ENCODE peak calls at places on chromosomes 16 and 17, in seven cellular contexts. X, B, H, C, Z, L and Q are unnamed samples.

GRCh38 chr17:8563981-8564602 is 66.4 kb downstream of the MYH10 start:
- DNase-seq in X (no peak), B (no peak), H (peak), C (no peak), Z (no peak), L (no peak), Q (no peak)

GRCh38 chr17:13051876-13052275 is 34.0 kb upstream of the ELAC2 start:
- DNase-seq in X (no peak), B (no peak), H (no peak), C (no peak), Z (no peak), L (no peak), Q (no peak)

GRCh38 chr17:75876190-75876937 is 2.0 kb downstream of the TRIM47 start:
- DNase-seq in X (no peak), B (peak), H (no peak), C (peak), Z (peak), L (no peak), Q (peak)

GRCh38 chr17:45828171-45829133 is 16.2 kb upstream of the SPPL2C start:
- DNase-seq in X (no peak), B (no peak), H (no peak), C (no peak), Z (no peak), L (no peak), Q (no peak)

GRCh38 chr17:65550758-65551157 is 10.7 kb downstream of the AXIN2 start:
- DNase-seq in X (no peak), B (no peak), H (no peak), C (no peak), Z (no peak), L (no peak), Q (no peak)

GRCh38 chr17:60095830-60096229 is 17.1 kb upstream of the HEATR6 start:
- DNase-seq in X (no peak), B (no peak), H (no peak), C (no peak), Z (no peak), L (no peak), Q (no peak)

GRCh38 chr17:62680541-62681052 is 53.1 kb downstream of the MRC2 start:
- DNase-seq in X (no peak), B (no peak), H (no peak), C (peak), Z (no peak), L (no peak), Q (no peak)

GRCh38 chr16:24839347-24839972 is 6.3 kb upstream of the SLC5A11 start:
- DNase-seq in X (no peak), B (no peak), H (no peak), C (no peak), Z (no peak), L (no peak), Q (no peak)

GRCh38 chr17:82239401-82239925 is 10.6 kb downstream of the SLC16A3 start:
- DNase-seq in X (no peak), B (no peak), H (no peak), C (no peak), Z (no peak), L (peak), Q (no peak)

GRCh38 chr17:46972346-46972745 is 6.7 kb downstream of the RPRML start:
- DNase-seq in X (no peak), B (no peak), H (no peak), C (no peak), Z (no peak), L (no peak), Q (no peak)

GRCh38 chr17:82186221-82186620 is 26.4 kb downstream of the CCDC57 start:
- DNase-seq in X (no peak), B (no peak), H (no peak), C (no peak), Z (no peak), L (no peak), Q (no peak)

GRCh38 chr16:29318037-29318436 is 88.5 kb downstream of the NPIPB11 start:
- DNase-seq in X (no peak), B (peak), H (no peak), C (no peak), Z (peak), L (peak), Q (no peak)

GRCh38 chr16:19843371-19843770 is 41.3 kb downstream of the GPRC5B start:
- DNase-seq in X (no peak), B (peak), H (peak), C (no peak), Z (no peak), L (no peak), Q (no peak)

GRCh38 chr17:19551148-19551547 is 17.5 kb downstream of the SLC47A1 start:
- DNase-seq in X (no peak), B (no peak), H (no peak), C (no peak), Z (no peak), L (no peak), Q (no peak)

GRCh38 chr16:82598766-82599165 is 28.0 kb upstream of the CDH13 start:
- DNase-seq in X (no peak), B (no peak), H (no peak), C (no peak), Z (no peak), L (no peak), Q (peak)

GRCh38 chr17:44904001-44904984 is 5.0 kb upstream of the EFTUD2 start:
- DNase-seq in X (no peak), B (no peak), H (no peak), C (no peak), Z (no peak), L (no peak), Q (no peak)

GRCh38 chr17:74118504-74118903 is 85.0 kb upstream of the RPL38 start:
- DNase-seq in X (peak), B (no peak), H (no peak), C (peak), Z (peak), L (no peak), Q (peak)

GRCh38 chr16:28845173-28846079 is 722 bp downstream of the TUFM start:
- DNase-seq in X (no peak), B (peak), H (peak), C (no peak), Z (no peak), L (peak), Q (peak)

GRCh38 chr17:43608313-43608712 is 53.4 kb downstream of the MEOX1 start:
- DNase-seq in X (no peak), B (peak), H (peak), C (no peak), Z (no peak), L (no peak), Q (peak)

GRCh38 chr16:19948186-19949104 is 63.8 kb upstream of the GPRC5B start:
- DNase-seq in X (no peak), B (no peak), H (no peak), C (no peak), Z (peak), L (no peak), Q (peak)

GRCh38 chr17:21066394-21066793 is 23.6 kb upstream of the USP22 start:
- DNase-seq in X (no peak), B (no peak), H (no peak), C (no peak), Z (no peak), L (no peak), Q (no peak)

GRCh38 chr17:77674358-77674757 is 284.1 kb upstream of the TNRC6C start:
- DNase-seq in X (no peak), B (no peak), H (no peak), C (no peak), Z (no peak), L (no peak), Q (no peak)

GRCh38 chr16:49639739-49640388 is 216.0 kb downstream of the ZNF423 start:
- DNase-seq in X (peak), B (peak), H (peak), C (no peak), Z (peak), L (no peak), Q (peak)

GRCh38 chr17:81866440-81867122 is 4.6 kb downstream of the ARHGDIA start:
- DNase-seq in X (no peak), B (peak), H (no peak), C (no peak), Z (no peak), L (no peak), Q (no peak)

GRCh38 chr16:212999-213398 is 16.2 kb downstream of the LUC7L start:
- DNase-seq in X (no peak), B (no peak), H (peak), C (no peak), Z (no peak), L (no peak), Q (no peak)

GRCh38 chr16:31080756-31081419 is 6.7 kb downstream of the ZNF646 start:
- DNase-seq in X (no peak), B (no peak), H (no peak), C (no peak), Z (no peak), L (no peak), Q (no peak)

DNA sequence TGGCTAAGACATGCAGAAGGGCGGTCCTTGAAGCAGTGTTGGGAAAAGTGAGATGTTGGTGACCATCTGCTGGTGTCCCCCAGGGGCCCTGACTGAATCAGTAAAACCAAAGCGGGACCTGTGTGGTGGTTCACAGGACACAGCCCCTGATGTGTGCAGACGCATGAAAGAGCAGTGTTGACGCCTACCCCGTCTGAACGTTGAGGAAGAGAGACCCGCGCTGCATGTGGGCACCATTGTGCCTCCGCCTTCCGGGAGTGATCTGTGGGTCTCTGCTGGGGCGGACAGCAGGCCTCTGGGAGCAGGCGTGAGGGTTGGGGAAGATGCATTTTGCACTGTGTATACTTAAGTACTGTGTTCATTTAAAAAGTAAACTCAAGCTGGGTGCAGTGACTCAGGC is 31.6 kb downstream of the MGRN1 start:
- DNase-seq in X (no peak), B (no peak), H (no peak), C (no peak), Z (no peak), L (no peak), Q (no peak)
- H3K18ac ChIP-seq in X (no peak), B (no peak), H (no peak), C (no peak), Z (no peak), L (no peak), Q (no peak)

GRCh38 chr17:68135141-68135887 is 99.8 kb downstream of the KPNA2 start:
- DNase-seq in X (no peak), B (no peak), H (no peak), C (no peak), Z (no peak), L (no peak), Q (no peak)

GRCh38 chr17:68131456-68131855 is 95.9 kb downstream of the KPNA2 start:
- DNase-seq in X (no peak), B (no peak), H (no peak), C (no peak), Z (no peak), L (no peak), Q (no peak)

GRCh38 chr17:68134046-68134637 is 98.6 kb downstream of the KPNA2 start:
- DNase-seq in X (no peak), B (no peak), H (no peak), C (no peak), Z (no peak), L (peak), Q (no peak)

GRCh38 chr17:68133370-68134045 is 98.0 kb downstream of the KPNA2 start:
- DNase-seq in X (no peak), B (no peak), H (no peak), C (peak), Z (peak), L (no peak), Q (peak)

GRCh38 chr17:68134731-68135130 is 99.2 kb downstream of the KPNA2 start:
- DNase-seq in X (no peak), B (no peak), H (no peak), C (no peak), Z (no peak), L (no peak), Q (no peak)
- H2AK5ac ChIP-seq in X (no peak), B (no peak), H (no peak), C (no peak), Z (no peak), L (no peak), Q (no peak)

GRCh38 chr17:36599546-36600250 is 1.7 kb upstream of the MRM1 start:
- DNase-seq in X (no peak), B (no peak), H (no peak), C (peak), Z (no peak), L (no peak), Q (no peak)

GRCh38 chr17:36597229-36597628 is 4.2 kb upstream of the MRM1 start:
- DNase-seq in X (no peak), B (no peak), H (no peak), C (no peak), Z (no peak), L (no peak), Q (no peak)

GRCh38 chr17:36598951-36599401 is 2.4 kb upstream of the MRM1 start:
- DNase-seq in X (no peak), B (no peak), H (no peak), C (no peak), Z (no peak), L (no peak), Q (no peak)

GRCh38 chr17:36600477-36600876 is 906 bp upstream of the MRM1 start:
- DNase-seq in X (no peak), B (no peak), H (no peak), C (peak), Z (no peak), L (no peak), Q (no peak)

DNA sequence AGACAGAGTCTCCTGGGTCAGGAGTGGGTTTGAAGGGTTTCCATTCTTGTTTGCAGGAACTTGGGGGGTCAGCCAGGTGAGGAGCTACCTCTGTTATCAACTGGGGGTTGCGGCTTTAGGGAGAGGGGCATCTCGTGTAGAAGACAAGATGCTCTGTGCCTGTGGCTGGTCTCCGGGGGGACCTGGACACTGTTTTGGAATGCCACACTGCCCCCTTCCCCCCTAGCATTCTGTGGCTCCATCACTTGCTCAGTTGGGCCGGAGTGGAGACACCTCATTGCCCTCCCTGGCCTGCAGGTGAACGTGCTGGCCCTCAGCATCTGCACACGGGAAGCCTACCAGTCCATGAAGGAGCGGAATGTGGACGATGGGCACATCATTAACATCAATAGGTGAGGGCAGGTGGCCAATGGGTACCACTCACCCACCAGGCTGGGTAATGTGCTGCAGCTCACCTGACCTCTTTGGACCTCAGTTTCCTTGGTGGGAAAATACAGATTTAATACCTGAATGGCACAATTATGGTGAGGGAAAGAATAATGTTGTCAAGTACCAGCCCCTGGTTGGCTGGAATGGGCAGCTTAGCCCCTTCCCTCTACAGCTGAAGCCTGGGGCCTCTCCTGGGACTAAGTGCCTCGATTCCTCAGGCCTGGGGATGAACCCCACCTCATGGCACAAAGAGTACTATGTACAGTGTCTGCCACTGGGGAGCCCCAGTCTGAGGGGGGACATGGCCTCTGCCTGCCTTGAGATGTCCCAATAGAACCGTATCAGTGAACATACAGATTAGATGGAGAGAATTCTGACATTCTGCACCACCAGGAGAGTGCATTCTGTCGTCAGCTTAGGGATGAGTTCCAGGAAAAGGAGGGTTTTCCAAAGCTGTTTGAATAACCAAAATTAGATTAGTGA is 3.3 kb upstream of the MRM1 start:
- DNase-seq in X (no peak), B (no peak), H (no peak), C (no peak), Z (no peak), L (no peak), Q (no peak)
- H3K18ac ChIP-seq in X (no peak), B (no peak), H (no peak), C (no peak), Z (no peak), L (no peak), Q (no peak)

DNA sequence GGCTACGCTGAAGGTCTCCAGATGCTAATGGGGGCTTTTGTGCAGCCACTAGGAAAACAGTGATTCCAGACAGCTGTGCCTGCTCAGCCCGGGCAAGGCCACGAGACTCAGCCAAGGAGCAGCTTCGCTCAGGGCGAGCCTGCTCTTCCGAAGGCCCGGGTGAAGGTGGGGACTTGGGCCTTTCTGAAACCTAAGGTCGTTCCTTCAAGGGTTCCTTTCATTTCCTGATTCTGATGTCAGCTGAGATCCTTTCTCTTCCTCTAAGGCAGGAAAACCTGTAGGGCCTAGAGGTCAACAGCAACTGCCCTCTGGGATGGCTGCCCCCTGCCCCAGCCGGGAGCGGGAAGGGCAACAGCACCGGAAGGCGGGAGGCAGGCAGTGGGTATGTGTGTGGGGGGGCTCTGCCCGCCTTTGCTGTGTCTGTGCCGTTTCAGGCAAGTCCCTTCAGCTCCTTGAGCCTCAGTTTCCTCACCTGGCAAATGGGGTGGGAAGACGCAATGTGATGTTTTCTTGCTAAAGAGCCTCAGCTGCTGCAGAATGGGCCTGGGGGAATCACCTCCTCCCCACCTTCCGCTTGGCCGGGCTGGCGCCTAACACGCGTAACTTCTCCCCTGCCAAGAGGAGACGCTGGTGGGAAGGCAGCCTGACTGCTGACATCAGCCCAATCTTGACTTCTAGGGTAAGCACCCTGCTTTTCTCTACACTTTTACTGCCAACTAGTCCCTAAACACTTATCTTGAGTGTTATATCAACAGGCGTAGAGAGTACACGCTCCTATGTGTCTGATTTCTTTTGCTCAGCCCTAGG is 32.8 kb downstream of the IRF8 start:
- DNase-seq in X (no peak), B (no peak), H (no peak), C (no peak), Z (no peak), L (no peak), Q (no peak)
- H2AK5ac ChIP-seq in X (no peak), B (no peak), H (no peak), C (no peak), Z (no peak), L (no peak), Q (no peak)

DNA sequence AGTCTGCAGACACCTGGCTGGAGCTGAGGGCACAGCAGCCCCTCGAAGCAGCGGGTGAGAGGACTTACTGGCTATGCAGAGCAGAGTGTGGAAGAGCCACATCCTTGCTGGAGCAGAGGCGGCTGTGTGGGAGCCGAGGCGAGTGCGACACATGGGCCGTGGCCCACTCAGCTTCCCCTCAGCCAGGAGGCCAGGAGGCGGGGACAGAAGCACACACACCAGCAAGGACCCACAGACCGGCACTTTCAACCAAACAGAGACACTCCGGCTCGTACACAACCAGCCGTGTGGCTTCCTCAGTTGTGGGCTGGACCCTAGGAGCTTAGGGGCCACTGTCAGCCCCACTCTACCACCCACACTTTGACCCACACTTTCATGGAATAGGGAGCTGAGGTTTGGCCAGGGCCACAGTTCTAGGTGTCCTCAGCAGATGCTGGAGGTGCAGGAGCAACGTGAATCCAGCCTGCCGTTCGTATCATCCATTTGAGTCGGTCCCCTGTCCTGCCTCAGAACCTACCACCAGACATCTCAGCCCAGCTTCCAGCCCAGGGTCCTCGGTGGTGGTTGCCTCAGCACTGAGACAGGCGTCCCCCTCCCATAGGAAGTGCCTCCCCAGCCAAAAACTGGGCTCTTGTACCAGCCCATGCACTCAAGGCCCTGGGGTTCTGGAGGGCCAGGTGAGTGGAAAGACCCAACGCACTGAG is at the start of gene ITGAE:
- DNase-seq in X (no peak), B (no peak), H (no peak), C (no peak), Z (no peak), L (no peak), Q (no peak)
- H3K18ac ChIP-seq in X (peak), B (peak), H (peak), C (no peak), Z (no peak), L (peak), Q (no peak)

DNA sequence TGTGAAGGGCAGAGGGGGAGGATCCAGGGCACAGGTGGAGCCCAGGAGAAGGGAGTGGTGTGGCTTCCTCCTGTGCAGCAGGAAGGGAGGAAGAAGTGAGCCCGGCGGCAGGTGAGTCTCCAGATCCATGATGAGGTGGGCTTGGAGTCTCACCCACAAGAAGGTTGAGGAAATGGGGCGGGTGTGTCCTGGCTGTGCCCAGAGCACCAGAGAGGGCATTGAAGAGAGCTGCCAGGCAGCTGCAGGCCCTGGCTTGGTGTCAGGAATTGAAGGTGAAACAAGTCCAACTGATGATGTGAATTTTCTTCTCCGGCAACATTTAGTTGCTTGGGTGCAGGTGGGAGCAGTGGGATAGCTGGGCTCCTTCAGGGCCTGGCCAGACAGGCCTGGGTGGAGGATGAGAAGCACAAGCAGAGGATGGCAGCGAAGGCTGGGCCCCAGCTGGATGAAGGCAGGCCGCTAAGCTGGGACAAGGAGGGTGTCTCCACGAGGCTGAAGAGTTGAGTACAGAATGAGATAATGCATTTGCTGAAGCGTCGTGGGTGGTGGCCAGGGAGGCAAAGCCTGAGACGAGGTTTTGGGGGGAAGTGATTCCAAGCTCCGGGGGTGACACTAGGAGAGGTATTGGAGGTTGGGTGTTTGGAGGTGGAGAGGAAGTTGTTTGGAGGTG is 18.3 kb downstream of the NT5M start:
- DNase-seq in X (no peak), B (no peak), H (no peak), C (no peak), Z (no peak), L (no peak), Q (no peak)
- H2AK5ac ChIP-seq in X (no peak), B (no peak), H (no peak), C (no peak), Z (no peak), L (no peak), Q (no peak)

GRCh38 chr16:23581746-23582145 is 14.4 kb downstream of the NDUFAB1 start:
- DNase-seq in X (no peak), B (no peak), H (no peak), C (no peak), Z (no peak), L (no peak), Q (no peak)
- H3K18ac ChIP-seq in X (no peak), B (no peak), H (no peak), C (no peak), Z (no peak), L (no peak), Q (no peak)